ENCODE peak calls at places on chromosomes 2 and 18, in six cellular contexts. B is epithelial cell of prostate; N is GDM1; H is stimulated activated CD4-positive, alpha-beta T cell treated with anti-CD3 and anti-CD28 coated beads, Interleukin-2, amount 100 ng/mL, for 48 hours; O is Right ventricle myocardium superior; D is fibroblast of the aortic adventitia. F is an unnamed sample.

GRCh38 chr2:127182626-127183458 is 37.3 kb downstream of the CYP27C1 start:
- DNase-seq in B (no peak), N (peak), H (no peak), O (no peak), D (no peak), F (no peak)

GRCh38 chr2:157840568-157841156 is 35.5 kb downstream of the ACVR1 start:
- DNase-seq in B (no peak), N (no peak), H (no peak), O (peak), D (peak), F (no peak)

GRCh38 chr2:8378016-8378810 is 303.6 kb upstream of the ID2 start:
- DNase-seq in B (no peak), N (no peak), H (no peak), O (no peak), D (no peak), F (no peak)

GRCh38 chr2:38572167-38572566 is 30.6 kb downstream of the HNRNPLL start:
- DNase-seq in B (no peak), N (no peak), H (peak), O (no peak), D (peak), F (no peak)

GRCh38 chr2:195604723-195605122 is 52.3 kb upstream of the SLC39A10 start:
- DNase-seq in B (no peak), N (no peak), H (no peak), O (no peak), D (no peak), F (no peak)

GRCh38 chr2:158477202-158477601 is 20.4 kb downstream of the PKP4 start:
- DNase-seq in B (no peak), N (no peak), H (no peak), O (no peak), D (no peak), F (no peak)

GRCh38 chr2:231169475-231169874 is 29.0 kb upstream of the ARMC9 start:
- DNase-seq in B (no peak), N (no peak), H (no peak), O (no peak), D (no peak), F (no peak)

GRCh38 chr2:210586381-210586780 is 30.0 kb downstream of the CPS1 start:
- DNase-seq in B (no peak), N (no peak), H (no peak), O (no peak), D (peak), F (no peak)

GRCh38 chr2:204468689-204469429 is 76.4 kb upstream of the PARD3B start:
- DNase-seq in B (no peak), N (no peak), H (no peak), O (no peak), D (peak), F (no peak)

GRCh38 chr2:205883965-205884364 is 201.7 kb downstream of the NRP2 start:
- DNase-seq in B (no peak), N (no peak), H (no peak), O (no peak), D (no peak), F (no peak)

GRCh38 chr18:58862851-58863538 is 1.7 kb upstream of the ZNF532 start:
- DNase-seq in B (no peak), N (no peak), H (peak), O (peak), D (peak), F (peak)

GRCh38 chr2:98897746-98898145 is 38.3 kb downstream of the CRACDL start:
- DNase-seq in B (no peak), N (no peak), H (no peak), O (no peak), D (no peak), F (no peak)

GRCh38 chr18:63974991-63975390 is 5.1 kb downstream of the SERPINB8 start:
- DNase-seq in B (no peak), N (no peak), H (no peak), O (no peak), D (peak), F (no peak)

GRCh38 chr18:75517286-75517685 is 89.8 kb upstream of the SMIM21 start:
- DNase-seq in B (no peak), N (no peak), H (no peak), O (no peak), D (no peak), F (no peak)

GRCh38 chr2:26652361-26653041 is 11.3 kb upstream of the CIB4 start:
- DNase-seq in B (no peak), N (no peak), H (no peak), O (no peak), D (peak), F (no peak)

GRCh38 chr18:9845256-9845655 is 40.5 kb upstream of the TXNDC2 start:
- DNase-seq in B (no peak), N (no peak), H (no peak), O (no peak), D (no peak), F (no peak)

GRCh38 chr18:6413554-6414117 is 1.1 kb downstream of the L3MBTL4 start:
- DNase-seq in B (no peak), N (no peak), H (no peak), O (no peak), D (no peak), F (no peak)

GRCh38 chr2:52810460-52810859 is 957.1 kb upstream of the CHAC2 start:
- DNase-seq in B (no peak), N (no peak), H (no peak), O (no peak), D (peak), F (peak)

GRCh38 chr2:3024401-3024935 is 353.1 kb downstream of the EIPR1 start:
- DNase-seq in B (no peak), N (no peak), H (no peak), O (no peak), D (no peak), F (no peak)

GRCh38 chr18:59140287-59140885 is 702 bp downstream of the SEC11C start:
- DNase-seq in B (no peak), N (no peak), H (no peak), O (no peak), D (peak), F (no peak)

GRCh38 chr2:85326946-85327756 is 638 bp downstream of the TGOLN2 start:
- DNase-seq in B (no peak), N (no peak), H (peak), O (peak), D (peak), F (peak)

GRCh38 chr2:164625378-164625971 is 4.2 kb upstream of the GRB14 start:
- DNase-seq in B (peak), N (no peak), H (no peak), O (no peak), D (peak), F (no peak)

GRCh38 chr2:236718207-236718992 is 148.8 kb downstream of the ACKR3 start:
- DNase-seq in B (no peak), N (no peak), H (no peak), O (no peak), D (peak), F (no peak)

GRCh38 chr2:134982603-134983002 is 64.0 kb downstream of the CCNT2 start:
- DNase-seq in B (no peak), N (no peak), H (no peak), O (no peak), D (no peak), F (peak)

GRCh38 chr2:133303150-133303549 is 265.1 kb downstream of the NCKAP5 start:
- DNase-seq in B (no peak), N (no peak), H (no peak), O (no peak), D (peak), F (no peak)

GRCh38 chr2:133561045-133561852 is 7.0 kb downstream of the NCKAP5 start:
- DNase-seq in B (no peak), N (no peak), H (no peak), O (no peak), D (peak), F (peak)

F was measured in GM13976.